ENCODE peak calls at places on chromosomes 16 and 17, in six cellular contexts. R is SK-N-SH; A is stimulated activated naive CD8-positive, alpha-beta T cell treated with anti-CD3 and anti-CD28 coated beads, Interleukin-15, Interleukin-2, amounts not matched to agents 100 U/mL and 50 U/mL, for 24 hours; S is dermis blood vessel endothelial cell; L is activated CD4-positive, alpha-beta T cell treated with anti-CD3 and anti-CD28 coated beads, Interleukin-2, amount 50 U/mL, for 1 hour; B is astrocyte of the spinal cord. I is an unnamed sample.

GRCh38 chr16:87431926-87432325 is 39.8 kb downstream of the MAP1LC3B start:
- DNase-seq in R (peak), A (no peak), S (peak), L (no peak), B (peak), I (peak)

GRCh38 chr17:39538875-39539274 is 68.8 kb downstream of the NEUROD2 start:
- DNase-seq in R (no peak), A (no peak), S (no peak), L (no peak), B (no peak), I (no peak)

GRCh38 chr17:50129946-50130777 is at the start of gene SAMD14:
- DNase-seq in R (peak), A (peak), S (peak), L (peak), B (peak), I (no peak)

GRCh38 chr16:27345201-27345600 is 31.4 kb downstream of the IL4R start:
- DNase-seq in R (no peak), A (no peak), S (no peak), L (no peak), B (no peak), I (no peak)

GRCh38 chr16:6803171-6803570 is 529.5 kb upstream of the RBFOX1 start:
- DNase-seq in R (no peak), A (no peak), S (no peak), L (no peak), B (no peak), I (no peak)

GRCh38 chr17:1710807-1711553 is 803 bp upstream of the TLCD2 start:
- DNase-seq in R (no peak), A (no peak), S (peak), L (no peak), B (no peak), I (no peak)

GRCh38 chr16:15949210-15950166 is at the start of gene ABCC1:
- DNase-seq in R (peak), A (peak), S (peak), L (peak), B (no peak), I (no peak)

GRCh38 chr16:1429631-1430030 is 1.2 kb upstream of the PERCC1 start:
- DNase-seq in R (no peak), A (no peak), S (no peak), L (no peak), B (no peak), I (no peak)

GRCh38 chr17:7988750-7989178 is 13.7 kb upstream of the GUCY2D start:
- DNase-seq in R (peak), A (peak), S (peak), L (peak), B (peak), I (peak)

GRCh38 chr17:27631897-27632725 is 1.1 kb downstream of the LGALS9 start:
- DNase-seq in R (no peak), A (no peak), S (no peak), L (no peak), B (no peak), I (no peak)

GRCh38 chr17:81200695-81201580 is 21.8 kb downstream of the CEP131 start:
- DNase-seq in R (peak), A (peak), S (peak), L (peak), B (peak), I (peak)

GRCh38 chr17:59785091-59785799 is 77.8 kb downstream of the VMP1 start:
- DNase-seq in R (no peak), A (no peak), S (no peak), L (no peak), B (peak), I (peak)

GRCh38 chr16:88821168-88821850 is 9.6 kb upstream of the APRT start:
- DNase-seq in R (no peak), A (no peak), S (no peak), L (no peak), B (no peak), I (no peak)

GRCh38 chr17:12077773-12078172 is 57.1 kb downstream of the MAP2K4 start:
- DNase-seq in R (no peak), A (no peak), S (no peak), L (no peak), B (no peak), I (no peak)

GRCh38 chr16:66334856-66335255 is 31.6 kb upstream of the CDH5 start:
- DNase-seq in R (no peak), A (no peak), S (no peak), L (no peak), B (no peak), I (no peak)

GRCh38 chr16:14667347-14668266 is 26.5 kb downstream of the PLA2G10 start:
- DNase-seq in R (no peak), A (no peak), S (no peak), L (no peak), B (no peak), I (no peak)

GRCh38 chr16:74071996-74072559 is 224.5 kb upstream of the PSMD7 start:
- DNase-seq in R (no peak), A (no peak), S (no peak), L (no peak), B (no peak), I (no peak)

GRCh38 chr17:43020789-43021738 is 1.1 kb downstream of the VAT1 start:
- DNase-seq in R (peak), A (no peak), S (peak), L (peak), B (peak), I (peak)

GRCh38 chr16:74936902-74937560 is 47.9 kb downstream of the WDR59 start:
- DNase-seq in R (no peak), A (peak), S (no peak), L (no peak), B (peak), I (peak)

GRCh38 chr17:2084129-2084765 is 29.3 kb downstream of the HIC1 start:
- DNase-seq in R (peak), A (no peak), S (peak), L (no peak), B (peak), I (peak)

GRCh38 chr17:64315032-64315490 is 52.0 kb upstream of the TEX2 start:
- DNase-seq in R (no peak), A (no peak), S (peak), L (no peak), B (no peak), I (peak)

GRCh38 chr17:8105957-8106398 is 12.3 kb downstream of the ALOXE3 start:
- DNase-seq in R (no peak), A (no peak), S (no peak), L (no peak), B (no peak), I (peak)

GRCh38 chr16:87034317-87034716 is 282.9 kb downstream of the C16orf95 start:
- DNase-seq in R (no peak), A (no peak), S (no peak), L (no peak), B (no peak), I (no peak)

GRCh38 chr16:66030036-66030435 is 336.5 kb upstream of the CDH5 start:
- DNase-seq in R (no peak), A (no peak), S (no peak), L (no peak), B (peak), I (no peak)

GRCh38 chr16:48126801-48127644 is 28.8 kb downstream of the ABCC12 start:
- DNase-seq in R (no peak), A (no peak), S (peak), L (no peak), B (peak), I (peak)

GRCh38 chr16:50244504-50245416 is 21.6 kb upstream of the ADCY7 start:
- DNase-seq in R (no peak), A (no peak), S (no peak), L (no peak), B (no peak), I (peak)

GRCh38 chr16:66800856-66801255 is 528 bp downstream of the TERB1 start:
- DNase-seq in R (peak), A (no peak), S (no peak), L (no peak), B (no peak), I (no peak)

I was measured in MCF 10A.